ENCODE peak calls at places on chromosome 6, in ten cellular contexts. R, D, Y, N, O, F, W, T, H and B are unnamed samples.
A peak's percentile ranks its signal among the peaks of the same experiment; 100 is the strongest.

GRCh38 chr6:108764580-108764950 is 83.7 kb upstream of the ARMC2 start:
- DNase-seq in R (no peak), D (no peak), Y (no peak), N (no peak), O (no peak), F (no peak), W (no peak), T (no peak), H (no peak), B (no peak)

GRCh38 chr6:42222450-42222849 is 4.8 kb upstream of the MRPS10 start:
- DNase-seq in R (no peak), D (no peak), Y (no peak), N (no peak), O (no peak), F (no peak), W (no peak), T (no peak), H (peak; percentile 64), B (no peak)

GRCh38 chr6:5260111-5260620 is 584 bp downstream of the LYRM4 start:
- DNase-seq in R (peak; percentile 49), D (peak; percentile 66), Y (no peak), N (no peak), O (peak; percentile 67), F (no peak), W (peak; percentile 26), T (peak; percentile 12), H (peak; percentile 86), B (peak; percentile 46)

GRCh38 chr6:63307581-63308246 is 12.1 kb downstream of the LGSN start:
- DNase-seq in R (no peak), D (no peak), Y (no peak), N (no peak), O (peak; percentile 47), F (no peak), W (peak; percentile 47), T (peak; percentile 9), H (peak; percentile 64), B (no peak)

GRCh38 chr6:20403080-20403765 is 1.5 kb downstream of the E2F3 start:
- DNase-seq in R (peak; percentile 79), D (peak; percentile 88), Y (no peak), N (peak; percentile 64), O (peak; percentile 87), F (no peak), W (peak; percentile 91), T (peak; percentile 75), H (peak; percentile 84), B (peak; percentile 82)

GRCh38 chr6:106165885-106166485 is 79.8 kb downstream of the PRDM1 start:
- DNase-seq in R (no peak), D (no peak), Y (no peak), N (no peak), O (no peak), F (no peak), W (no peak), T (no peak), H (peak; percentile 53), B (no peak)

GRCh38 chr6:144213293-144213692 is 63.0 kb downstream of the STX11 start:
- DNase-seq in R (no peak), D (no peak), Y (no peak), N (no peak), O (no peak), F (no peak), W (peak; percentile 20), T (no peak), H (no peak), B (no peak)

GRCh38 chr6:136801581-136801980 is 9.3 kb upstream of the MAP3K5 start:
- DNase-seq in R (no peak), D (no peak), Y (no peak), N (no peak), O (no peak), F (no peak), W (no peak), T (no peak), H (no peak), B (no peak)

GRCh38 chr6:147509900-147510299 is 1.4 kb downstream of the SAMD5 start:
- DNase-seq in R (no peak), D (no peak), Y (no peak), N (no peak), O (peak; percentile 41), F (no peak), W (no peak), T (no peak), H (no peak), B (no peak)

GRCh38 chr6:111667921-111668320 is 62.2 kb upstream of the TRAF3IP2 start:
- DNase-seq in R (no peak), D (no peak), Y (no peak), N (no peak), O (no peak), F (no peak), W (peak; percentile 43), T (no peak), H (no peak), B (no peak)

GRCh38 chr6:167855825-167856425 is 29.2 kb downstream of the AFDN start:
- DNase-seq in R (no peak), D (no peak), Y (peak; percentile 64), N (no peak), O (no peak), F (no peak), W (peak; percentile 93), T (peak; percentile 65), H (peak; percentile 97), B (no peak)

GRCh38 chr6:162211022-162211421 is 516.5 kb downstream of the PRKN start:
- DNase-seq in R (no peak), D (no peak), Y (no peak), N (no peak), O (no peak), F (no peak), W (no peak), T (no peak), H (no peak), B (no peak)

GRCh38 chr6:14641401-14641800 is 523.8 kb downstream of the CD83 start:
- DNase-seq in R (no peak), D (no peak), Y (no peak), N (no peak), O (no peak), F (no peak), W (no peak), T (no peak), H (no peak), B (no peak)

GRCh38 chr6:81145506-81145905 is 607.0 kb downstream of the TENT5A start:
- DNase-seq in R (no peak), D (no peak), Y (no peak), N (no peak), O (no peak), F (no peak), W (no peak), T (no peak), H (no peak), B (no peak)

GRCh38 chr6:86943819-86944407 is 6.6 kb downstream of the HTR1E start:
- DNase-seq in R (no peak), D (no peak), Y (no peak), N (no peak), O (no peak), F (no peak), W (no peak), T (no peak), H (no peak), B (no peak)

GRCh38 chr6:15505463-15505918 is 157.3 kb downstream of the DTNBP1 start:
- DNase-seq in R (no peak), D (no peak), Y (no peak), N (no peak), O (no peak), F (peak; percentile 66), W (no peak), T (no peak), H (no peak), B (no peak)

GRCh38 chr6:150813319-150813992 is 52.0 kb upstream of the MTHFD1L start:
- DNase-seq in R (peak; percentile 20), D (no peak), Y (no peak), N (no peak), O (no peak), F (no peak), W (no peak), T (no peak), H (peak; percentile 95), B (no peak)

GRCh38 chr6:161150566-161150965 is 123.3 kb downstream of the AGPAT4 start:
- DNase-seq in R (no peak), D (no peak), Y (no peak), N (no peak), O (no peak), F (no peak), W (no peak), T (no peak), H (no peak), B (no peak)

GRCh38 chr6:11315743-11316437 is 83.4 kb upstream of the NEDD9 start:
- DNase-seq in R (no peak), D (no peak), Y (peak; percentile 39), N (no peak), O (peak; percentile 31), F (no peak), W (peak; percentile 83), T (peak; percentile 91), H (peak; percentile 94), B (peak; percentile 22)

GRCh38 chr6:48183816-48184215 is 72.8 kb upstream of the PTCHD4 start:
- DNase-seq in R (no peak), D (no peak), Y (no peak), N (no peak), O (no peak), F (no peak), W (no peak), T (no peak), H (no peak), B (no peak)

GRCh38 chr6:165884813-165885765 is 222.0 kb upstream of the PDE10A start:
- DNase-seq in R (peak; percentile 69), D (peak; percentile 57), Y (peak; percentile 38), N (peak; percentile 77), O (peak; percentile 88), F (no peak), W (peak; percentile 64), T (peak; percentile 9), H (peak; percentile 35), B (peak; percentile 33)

GRCh38 chr6:1619106-1619665 is 9.5 kb downstream of the FOXC1 start:
- DNase-seq in R (no peak), D (no peak), Y (no peak), N (no peak), O (no peak), F (no peak), W (no peak), T (no peak), H (no peak), B (no peak)

GRCh38 chr6:28558629-28559028 is 32.9 kb downstream of the GPX5 start:
- DNase-seq in R (no peak), D (no peak), Y (no peak), N (no peak), O (no peak), F (no peak), W (no peak), T (no peak), H (no peak), B (no peak)

GRCh38 chr6:43282060-43282459 is 16.0 kb upstream of the SLC22A7 start:
- DNase-seq in R (no peak), D (no peak), Y (no peak), N (no peak), O (no peak), F (no peak), W (no peak), T (no peak), H (no peak), B (no peak)

GRCh38 chr6:98014791-98015201 is 731.8 kb upstream of the MMS22L start:
- DNase-seq in R (no peak), D (no peak), Y (no peak), N (no peak), O (no peak), F (no peak), W (no peak), T (no peak), H (no peak), B (no peak)

GRCh38 chr6:34867484-34867883 is 20.4 kb downstream of the TAF11 start:
- DNase-seq in R (no peak), D (no peak), Y (no peak), N (no peak), O (no peak), F (no peak), W (no peak), T (no peak), H (peak; percentile 7), B (no peak)

GRCh38 chr6:30044630-30045029 is 16.4 kb upstream of the POLR1H start:
- DNase-seq in R (no peak), D (no peak), Y (no peak), N (no peak), O (no peak), F (no peak), W (peak; percentile 7), T (peak; percentile 25), H (peak; percentile 53), B (no peak)

GRCh38 chr6:30703821-30704220 is 13.0 kb upstream of the NRM start:
- DNase-seq in R (no peak), D (no peak), Y (no peak), N (no peak), O (no peak), F (peak; percentile 28), W (no peak), T (no peak), H (no peak), B (no peak)